ENCODE peak calls at places on chromosomes 1 and 21, in seven cellular contexts. R, O, M, X, Y, L and G are unnamed samples.

GRCh38 chr1:10795305-10796021 is 983 bp downstream of the CASZ1 start:
- DNase-seq in R (no peak), O (no peak), M (no peak), X (no peak), Y (no peak), L (no peak), G (no peak)

GRCh38 chr1:97999320-97999719 is 78.5 kb upstream of the DPYD start:
- DNase-seq in R (no peak), O (no peak), M (no peak), X (no peak), Y (no peak), L (peak), G (no peak)

GRCh38 chr1:37676281-37677243 is 15.8 kb upstream of the CDCA8 start:
- DNase-seq in R (no peak), O (peak), M (no peak), X (no peak), Y (no peak), L (no peak), G (no peak)

GRCh38 chr1:226710501-226710900 is 28.6 kb downstream of the ITPKB start:
- DNase-seq in R (no peak), O (no peak), M (no peak), X (no peak), Y (no peak), L (no peak), G (no peak)

GRCh38 chr1:230084408-230085177 is 17.6 kb downstream of the GALNT2 start:
- DNase-seq in R (peak), O (peak), M (peak), X (no peak), Y (peak), L (peak), G (no peak)

GRCh38 chr21:46404306-46404705 is 54.4 kb upstream of the DIP2A start:
- DNase-seq in R (no peak), O (no peak), M (no peak), X (no peak), Y (no peak), L (no peak), G (no peak)

GRCh38 chr1:203304919-203305808 is at the start of gene BTG2:
- DNase-seq in R (peak), O (peak), M (peak), X (peak), Y (peak), L (peak), G (peak)

GRCh38 chr1:38000529-38001453 is 4.5 kb downstream of the FHL3 start:
- DNase-seq in R (no peak), O (peak), M (no peak), X (no peak), Y (no peak), L (no peak), G (no peak)

GRCh38 chr1:76054357-76054756 is 20.2 kb upstream of the ST6GALNAC3 start:
- DNase-seq in R (no peak), O (no peak), M (no peak), X (no peak), Y (no peak), L (no peak), G (no peak)

GRCh38 chr1:155184835-155185782 is 11.5 kb downstream of the TRIM46 start:
- DNase-seq in R (no peak), O (peak), M (no peak), X (no peak), Y (no peak), L (no peak), G (no peak)

GRCh38 chr1:6274622-6275139 is 13.8 kb upstream of the GPR153 start:
- DNase-seq in R (no peak), O (no peak), M (no peak), X (no peak), Y (no peak), L (no peak), G (no peak)

GRCh38 chr21:34073749-34074282 is 438 bp downstream of the MRPS6 start:
- DNase-seq in R (no peak), O (peak), M (no peak), X (no peak), Y (peak), L (no peak), G (peak)

GRCh38 chr1:183416850-183417690 is 1.1 kb downstream of the NMNAT2 start:
- DNase-seq in R (peak), O (no peak), M (peak), X (peak), Y (peak), L (peak), G (peak)

GRCh38 chr1:53600486-53600885 is 138.5 kb downstream of the GLIS1 start:
- DNase-seq in R (no peak), O (no peak), M (no peak), X (peak), Y (no peak), L (no peak), G (peak)

GRCh38 chr1:46532498-46533178 is 18.8 kb downstream of the KNCN start:
- DNase-seq in R (no peak), O (peak), M (peak), X (peak), Y (peak), L (no peak), G (peak)

GRCh38 chr1:236494586-236495207 is 29.1 kb upstream of the LGALS8 start:
- DNase-seq in R (no peak), O (no peak), M (no peak), X (no peak), Y (no peak), L (no peak), G (no peak)

GRCh38 chr1:86779308-86780191 is 75.2 kb downstream of the SH3GLB1 start:
- DNase-seq in R (peak), O (no peak), M (no peak), X (no peak), Y (no peak), L (peak), G (no peak)

GRCh38 chr1:160814856-160815255 is 18.9 kb downstream of the LY9 start:
- DNase-seq in R (no peak), O (no peak), M (no peak), X (no peak), Y (no peak), L (no peak), G (no peak)